ENCODE peak calls at places on chromosome X, in seven cellular contexts. U is A549; E is mammary epithelial cell; A is CD4-positive, alpha-beta memory T cell; D is fibroblast of mammary gland; S is ovary; T is brain microvascular endothelial cell. C is an unnamed sample.

GRCh38 chrX:107601759-107602158 is 26.6 kb upstream of the PRPS1 start:
- DNase-seq in T (no peak), A (no peak), U (no peak), S (no peak), E (no peak), D (no peak), C (no peak)

GRCh38 chrX:22081475-22082092 is 49.5 kb downstream of the PHEX start:
- DNase-seq in A (peak), U (no peak), S (peak), T (peak), E (peak), D (peak), C (peak)

GRCh38 chrX:28582494-28582893 is 4.8 kb upstream of the IL1RAPL1 start:
- DNase-seq in T (no peak), E (no peak), D (no peak), S (no peak), U (no peak), A (no peak), C (no peak)

GRCh38 chrX:47189906-47190305 is 3.7 kb upstream of the UBA1 start:
- DNase-seq in A (no peak), E (no peak), U (no peak), S (no peak), D (no peak), T (no peak), C (no peak)

GRCh38 chrX:46376246-46376885 is 168.9 kb downstream of the ZNF674 start:
- DNase-seq in T (peak), S (no peak), U (peak), A (peak), E (peak), D (peak), C (no peak)

GRCh38 chrX:45851434-45851991 is 650.8 kb upstream of the DIPK2B start:
- DNase-seq in A (peak), S (peak), T (no peak), U (peak), D (no peak), E (peak), C (no peak)

GRCh38 chrX:22097295-22097694 is 65.2 kb downstream of the PHEX start:
- DNase-seq in U (no peak), E (peak), D (peak), S (no peak), A (no peak), T (no peak), C (no peak)

GRCh38 chrX:148593987-148594386 is 93.6 kb downstream of the AFF2 start:
- DNase-seq in E (no peak), T (no peak), A (no peak), U (no peak), S (no peak), D (no peak), C (no peak)

GRCh38 chrX:7147431-7147977 is at the start of gene STS:
- DNase-seq in E (peak), S (peak), U (no peak), T (no peak), A (no peak), D (peak), C (no peak)

GRCh38 chrX:110214684-110215083 is 103.2 kb downstream of the AMMECR1 start:
- DNase-seq in U (no peak), T (no peak), S (no peak), E (no peak), A (no peak), D (no peak), C (no peak)

GRCh38 chrX:10634681-10635161 is 14.3 kb upstream of the MID1 start:
- DNase-seq in E (peak), U (peak), T (peak), A (no peak), S (no peak), D (peak), C (no peak)

GRCh38 chrX:7228226-7228625 is 80.3 kb upstream of the PUDP start:
- DNase-seq in A (no peak), U (no peak), S (no peak), E (no peak), T (no peak), D (no peak), C (no peak)

GRCh38 chrX:120457766-120458180 is 11.3 kb downstream of the LAMP2 start:
- DNase-seq in A (no peak), D (peak), T (peak), E (peak), S (no peak), U (no peak), C (no peak)

GRCh38 chrX:73581002-73581628 is 18.1 kb downstream of the CHIC1 start:
- DNase-seq in E (no peak), U (no peak), D (no peak), A (no peak), S (no peak), T (no peak), C (no peak)

GRCh38 chrX:55007633-55008032 is 7.5 kb downstream of the APEX2 start:
- DNase-seq in E (peak), T (peak), A (no peak), S (peak), D (peak), U (no peak), C (no peak)

GRCh38 chrX:10110984-10111363 is 45.8 kb upstream of the CLCN4 start:
- DNase-seq in E (no peak), A (peak), T (no peak), U (no peak), S (no peak), D (no peak), C (peak)

GRCh38 chrX:106144755-106145639 is 23.1 kb upstream of the PWWP3B start:
- DNase-seq in S (peak), T (no peak), U (no peak), E (no peak), A (no peak), D (no peak), C (no peak)

GRCh38 chrX:129540725-129541184 is 696 bp downstream of the OCRL start:
- DNase-seq in A (no peak), S (no peak), U (peak), D (peak), T (no peak), E (peak), C (no peak)

GRCh38 chrX:51743179-51743957 is at the start of gene GSPT2:
- DNase-seq in D (peak), S (peak), U (peak), A (peak), T (peak), E (peak), C (peak)

GRCh38 chrX:46209037-46209436 is 336.2 kb downstream of the ZNF674 start:
- DNase-seq in S (no peak), U (no peak), E (no peak), A (no peak), D (no peak), T (no peak), C (no peak)

GRCh38 chrX:73615022-73615421 is 52.0 kb downstream of the CHIC1 start:
- DNase-seq in E (no peak), S (no peak), D (no peak), T (no peak), U (no peak), A (no peak), C (no peak)

GRCh38 chrX:9253211-9253610 is 211.6 kb upstream of the TBL1X start:
- DNase-seq in T (no peak), S (no peak), A (no peak), D (no peak), U (no peak), E (no peak), C (no peak)

GRCh38 chrX:28609917-28610613 is 22.8 kb downstream of the IL1RAPL1 start:
- DNase-seq in U (no peak), S (no peak), A (no peak), D (no peak), E (no peak), T (no peak), C (no peak)

GRCh38 chrX:41391606-41392005 is 55.5 kb upstream of the NYX start:
- DNase-seq in A (no peak), U (no peak), S (no peak), D (no peak), T (no peak), E (peak), C (no peak)

GRCh38 chrX:154991476-154991875 is 31.0 kb downstream of the F8 start:
- DNase-seq in D (no peak), U (no peak), T (no peak), A (no peak), E (peak), S (no peak), C (no peak)

GRCh38 chrX:140440891-140441290 is 64.0 kb downstream of the SOX3 start:
- DNase-seq in U (no peak), A (no peak), E (no peak), S (no peak), D (no peak), T (no peak), C (no peak)

GRCh38 chrX:1649623-1650022 is 34.8 kb downstream of the ASMT start:
- DNase-seq in S (no peak), E (no peak), T (no peak), U (no peak), A (no peak), D (no peak), C (no peak)

GRCh38 chrX:18886344-18887161 is 97.4 kb downstream of the PHKA2 start:
- DNase-seq in E (peak), D (peak), S (peak), T (peak), U (peak), A (peak), C (peak)
- H3K4me3 ChIP-seq in E (peak), D (peak), S (peak), T (peak), U (peak), A (no peak), C (peak)

GRCh38 chrX:118498755-118499154 is 3.1 kb downstream of the DOCK11 start:
- DNase-seq in T (no peak), E (no peak), A (no peak), S (no peak), D (no peak), U (no peak), C (no peak)
- H3K4me3 ChIP-seq in T (no peak), E (no peak), A (no peak), S (no peak), D (no peak), U (no peak), C (no peak)

GRCh38 chrX:18998653-18999052 is 14.7 kb upstream of the PHKA2 start:
- DNase-seq in D (no peak), S (no peak), A (no peak), T (no peak), U (no peak), E (no peak), C (no peak)
- H3K4me3 ChIP-seq in D (no peak), S (no peak), A (no peak), T (no peak), U (no peak), E (no peak), C (no peak)

GRCh38 chrX:23766650-23767551 is 16.1 kb upstream of the SAT1 start:
- DNase-seq in U (no peak), T (no peak), A (no peak), D (no peak), E (no peak), S (no peak), C (no peak)
- H3K4me3 ChIP-seq in U (no peak), T (no peak), A (no peak), D (peak), E (no peak), S (no peak), C (peak)

GRCh38 chrX:23332888-23333821 is 1.5 kb upstream of the PTCHD1 start:
- DNase-seq in T (no peak), U (no peak), D (no peak), S (no peak), A (no peak), E (no peak), C (no peak)
- H3K4me3 ChIP-seq in T (no peak), U (peak), D (no peak), S (peak), A (no peak), E (no peak), C (no peak)

GRCh38 chrX:108735087-108735679 is 1.2 kb downstream of the IRS4 start:
- DNase-seq in D (no peak), U (peak), A (no peak), E (no peak), S (peak), T (no peak), C (no peak)

GRCh38 chrX:108731144-108731543 is 5.2 kb downstream of the IRS4 start:
- DNase-seq in E (no peak), T (no peak), A (no peak), D (no peak), U (no peak), S (no peak), C (no peak)

GRCh38 chrX:108734426-108734825 is 1.9 kb downstream of the IRS4 start:
- DNase-seq in D (no peak), U (no peak), S (no peak), E (no peak), A (no peak), T (no peak), C (no peak)

GRCh38 chrX:108735680-108736508 is 469 bp downstream of the IRS4 start:
- DNase-seq in D (no peak), S (peak), E (peak), T (no peak), U (no peak), A (no peak), C (no peak)

DNA sequence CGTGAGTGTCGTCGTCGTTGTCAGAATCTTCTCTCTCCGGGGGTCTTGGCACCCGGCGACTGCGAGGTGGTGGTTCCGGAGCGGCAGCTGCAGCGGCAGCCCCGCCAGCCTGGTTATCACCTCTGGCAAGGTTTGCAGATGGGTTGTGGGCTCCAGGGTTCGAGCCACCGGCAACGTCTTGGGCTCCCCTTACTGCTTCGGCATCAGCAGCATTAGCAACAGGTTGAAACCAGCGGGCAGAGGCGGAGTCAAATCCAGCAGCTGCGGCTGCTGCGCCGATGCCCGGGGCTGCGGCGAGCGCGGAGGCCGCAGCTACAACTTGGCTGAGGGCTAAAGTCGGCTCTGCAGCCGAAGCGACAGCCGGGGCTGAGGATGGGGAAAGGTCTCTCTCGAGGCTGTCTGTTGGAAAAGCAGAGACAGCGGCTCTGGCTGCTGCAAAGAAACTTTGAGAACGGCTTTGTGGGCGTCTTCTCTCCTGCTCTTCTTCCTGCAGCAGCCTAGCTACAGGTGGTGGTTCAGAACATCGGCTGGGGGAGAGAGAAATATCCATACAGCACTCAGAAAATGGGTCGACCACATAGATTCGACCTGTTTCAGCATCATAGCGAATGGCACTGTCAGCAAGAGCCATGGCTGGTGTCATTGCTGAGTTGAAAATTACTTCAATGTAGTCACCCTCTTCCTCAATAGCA is 3.6 kb downstream of the IRS4 start:
- DNase-seq in S (peak), T (no peak), U (no peak), A (no peak), E (no peak), D (no peak), C (no peak)
- H3K4me3 ChIP-seq in S (peak), T (no peak), U (peak), A (no peak), E (no peak), D (no peak), C (no peak)